ENCODE peak calls at places on chromosomes 5 and 9, in eight cellular contexts. V is HEK293T; X is GM19239; W is activated CD4-positive, alpha-beta T cell treated with anti-CD3 and anti-CD28 coated beads for 24 hours; L is myocyte; T is B cell; M is NCI-H1092; H is activated naive CD4-positive, alpha-beta T cell. A is an unnamed sample.

GRCh38 chr5:141180313-141180712 is 1.9 kb upstream of the PCDHB16 start:
- DNase-seq in V (no peak), X (no peak), W (no peak), L (no peak), T (no peak), M (no peak), H (no peak), A (no peak)

GRCh38 chr5:2748180-2748840 is 3.2 kb downstream of the IRX2 start:
- DNase-seq in V (no peak), X (no peak), W (no peak), L (no peak), T (no peak), M (no peak), H (no peak), A (no peak)

GRCh38 chr9:4262735-4263141 is 37.1 kb downstream of the GLIS3 start:
- DNase-seq in V (no peak), X (no peak), W (no peak), L (peak; percentile 54), T (no peak), M (no peak), H (no peak), A (no peak)

GRCh38 chr5:175684931-175685330 is 27.1 kb downstream of the HRH2 start:
- DNase-seq in V (no peak), X (no peak), W (no peak), L (no peak), T (no peak), M (no peak), H (no peak), A (no peak)

GRCh38 chr5:67963789-67964519 is 251.6 kb upstream of the PIK3R1 start:
- DNase-seq in V (no peak), X (no peak), W (no peak), L (no peak), T (no peak), M (no peak), H (no peak), A (no peak)

GRCh38 chr5:142080248-142080647 is 28.3 kb upstream of the NDFIP1 start:
- DNase-seq in V (no peak), X (no peak), W (no peak), L (no peak), T (no peak), M (no peak), H (no peak), A (no peak)

GRCh38 chr9:133403766-133404439 is 13.9 kb downstream of the REXO4 start:
- DNase-seq in V (peak; percentile 55), X (no peak), W (peak; percentile 37), L (no peak), T (peak; percentile 63), M (no peak), H (peak; percentile 56), A (peak; percentile 25)

GRCh38 chr5:32314658-32315057 is 1.9 kb upstream of the MTMR12 start:
- DNase-seq in V (no peak), X (no peak), W (no peak), L (no peak), T (no peak), M (no peak), H (no peak), A (no peak)

GRCh38 chr9:27276182-27277030 is 20.5 kb downstream of the EQTN start:
- DNase-seq in V (peak; percentile 56), X (peak; percentile 12), W (no peak), L (peak; percentile 67), T (peak; percentile 54), M (peak; percentile 43), H (no peak), A (peak; percentile 86)

GRCh38 chr5:159588930-159589329 is 258.6 kb upstream of the IL12B start:
- DNase-seq in V (no peak), X (no peak), W (no peak), L (no peak), T (no peak), M (no peak), H (no peak), A (no peak)

GRCh38 chr9:35711501-35712428 is 20.2 kb downstream of the TLN1 start:
- DNase-seq in V (no peak), X (no peak), W (no peak), L (no peak), T (no peak), M (no peak), H (no peak), A (no peak)

GRCh38 chr9:126395439-126396212 is 69.0 kb downstream of the MVB12B start:
- DNase-seq in V (no peak), X (no peak), W (no peak), L (peak; percentile 71), T (no peak), M (no peak), H (no peak), A (peak; percentile 4)

GRCh38 chr5:141598389-141599360 is 20.1 kb downstream of the DIAPH1 start:
- DNase-seq in V (no peak), X (no peak), W (no peak), L (peak; percentile 59), T (no peak), M (no peak), H (no peak), A (no peak)

GRCh38 chr9:31304576-31304975 is 1079.9 kb upstream of the ACO1 start:
- DNase-seq in V (no peak), X (no peak), W (no peak), L (peak; percentile 61), T (no peak), M (no peak), H (no peak), A (no peak)

GRCh38 chr9:13716620-13717019 is 437.1 kb upstream of the MPDZ start:
- DNase-seq in V (no peak), X (no peak), W (no peak), L (no peak), T (no peak), M (no peak), H (no peak), A (peak; percentile 87)

GRCh38 chr9:115261656-115262081 is 143.7 kb upstream of the TNC start:
- DNase-seq in V (no peak), X (no peak), W (no peak), L (peak; percentile 8), T (no peak), M (no peak), H (no peak), A (no peak)

GRCh38 chr9:36802171-36802920 is 229.7 kb downstream of the MELK start:
- DNase-seq in V (no peak), X (no peak), W (no peak), L (peak; percentile 45), T (no peak), M (peak; percentile 70), H (no peak), A (no peak)

GRCh38 chr9:124038790-124039633 is 27.4 kb downstream of the LHX2 start:
- DNase-seq in V (no peak), X (no peak), W (no peak), L (peak; percentile 9), T (no peak), M (no peak), H (no peak), A (no peak)

GRCh38 chr5:178471666-178472065 is 118.5 kb downstream of the COL23A1 start:
- DNase-seq in V (no peak), X (no peak), W (no peak), L (no peak), T (no peak), M (no peak), H (no peak), A (no peak)

GRCh38 chr9:2008372-2008771 is 6.8 kb upstream of the SMARCA2 start:
- DNase-seq in V (no peak), X (no peak), W (no peak), L (no peak), T (no peak), M (no peak), H (no peak), A (no peak)

GRCh38 chr5:22319798-22320197 is 533.3 kb downstream of the CDH12 start:
- DNase-seq in V (peak; percentile 13), X (no peak), W (no peak), L (no peak), T (no peak), M (no peak), H (no peak), A (no peak)

GRCh38 chr5:90983148-90983547 is 400.0 kb downstream of the ARRDC3 start:
- DNase-seq in V (peak; percentile 22), X (no peak), W (no peak), L (peak; percentile 82), T (no peak), M (no peak), H (no peak), A (peak; percentile 95)

GRCh38 chr5:53055359-53055758 is 54.2 kb downstream of the MOCS2 start:
- DNase-seq in V (no peak), X (no peak), W (no peak), L (no peak), T (no peak), M (no peak), H (no peak), A (no peak)

GRCh38 chr9:111948958-111949357 is 52.3 kb downstream of the UGCG start:
- DNase-seq in V (no peak), X (no peak), W (no peak), L (no peak), T (no peak), M (no peak), H (no peak), A (no peak)